ENCODE peak calls at places on chromosomes 6 and 20, in ten cellular contexts. X is C1 segment of cervical spinal cord; N is activated effector memory CD4-positive, alpha-beta T cell treated with Interleukin-2 at 50 U/mL for 16 hours; J is fibroblast of mammary gland; K is CD4-positive, alpha-beta T cell; I is Right ventricle myocardium superior; C is coronary artery; U is heart right ventricle; A is amniotic stem cell; B is stimulated activated CD4-positive, alpha-beta T cell treated with anti-CD3 and anti-CD28 coated beads, Interleukin-2, amount 100 ng/mL, for 24 hours. V is an unnamed sample.

GRCh38 chr6:99602519-99603420 is 3.9 kb upstream of the PRDM13 start:
- DNase-seq in X (no peak), N (no peak), J (no peak), K (no peak), I (no peak), C (no peak), U (no peak), A (no peak), B (no peak), V (no peak)

GRCh38 chr20:15196580-15197255 is 859.3 kb upstream of the FLRT3 start:
- DNase-seq in X (no peak), N (no peak), J (no peak), K (no peak), I (no peak), C (no peak), U (no peak), A (no peak), B (no peak), V (no peak)

GRCh38 chr6:11654876-11655275 is 117.3 kb downstream of the TMEM170B start:
- DNase-seq in X (no peak), N (no peak), J (no peak), K (no peak), I (no peak), C (no peak), U (no peak), A (no peak), B (no peak), V (no peak)

GRCh38 chr6:139334791-139335446 is 39.5 kb downstream of the CITED2 start:
- DNase-seq in X (no peak), N (no peak), J (peak), K (no peak), I (no peak), C (no peak), U (no peak), A (peak), B (no peak), V (no peak)

GRCh38 chr6:89260310-89260709 is 43.2 kb upstream of the GABRR1 start:
- DNase-seq in X (no peak), N (no peak), J (no peak), K (no peak), I (no peak), C (peak), U (no peak), A (no peak), B (no peak), V (no peak)

GRCh38 chr20:36017034-36017951 is 48.9 kb downstream of the CNBD2 start:
- DNase-seq in X (no peak), N (no peak), J (peak), K (no peak), I (no peak), C (no peak), U (no peak), A (peak), B (no peak), V (no peak)

GRCh38 chr6:138653435-138653834 is 120.1 kb upstream of the CCDC28A start:
- DNase-seq in X (no peak), N (no peak), J (no peak), K (no peak), I (no peak), C (no peak), U (no peak), A (no peak), B (no peak), V (no peak)

GRCh38 chr20:16530201-16530681 is 43.0 kb downstream of the KIF16B start:
- DNase-seq in X (no peak), N (no peak), J (peak), K (no peak), I (no peak), C (no peak), U (no peak), A (no peak), B (no peak), V (no peak)

GRCh38 chr6:112502348-112503130 is 155.4 kb downstream of the RFPL4B start:
- DNase-seq in X (no peak), N (no peak), J (peak), K (no peak), I (no peak), C (no peak), U (no peak), A (no peak), B (no peak), V (no peak)

GRCh38 chr6:130787726-130788500 is 39.3 kb upstream of the SMLR1 start:
- DNase-seq in X (no peak), N (no peak), J (no peak), K (no peak), I (no peak), C (no peak), U (no peak), A (no peak), B (no peak), V (no peak)

GRCh38 chr6:42236030-42236429 is 18.4 kb upstream of the MRPS10 start:
- DNase-seq in X (no peak), N (no peak), J (no peak), K (no peak), I (no peak), C (no peak), U (no peak), A (no peak), B (no peak), V (no peak)

GRCh38 chr6:158389188-158389919 is 77.1 kb downstream of the TULP4 start:
- DNase-seq in X (no peak), N (no peak), J (peak), K (no peak), I (no peak), C (no peak), U (no peak), A (no peak), B (no peak), V (no peak)